ENCODE peak calls at places on chromosomes 16 and 17, in six cellular contexts. W, I, T, N, C and Q are unnamed samples.

GRCh38 chr16:52747196-52747595 is 200.3 kb upstream of the TOX3 start:
- DNase-seq in W (no peak), N (no peak), C (no peak), I (no peak), T (no peak), Q (no peak)

GRCh38 chr17:6755281-6755680 is 565 bp upstream of the XAF1 start:
- DNase-seq in N (peak; percentile 21), T (no peak), C (no peak), W (no peak), I (peak; percentile 69), Q (peak; percentile 61)

GRCh38 chr17:3693829-3694231 is 2.1 kb downstream of the P2RX5 start:
- DNase-seq in C (peak; percentile 48), N (no peak), I (no peak), T (no peak), W (no peak), Q (no peak)

GRCh38 chr17:80649672-80650338 is 105.2 kb downstream of the RPTOR start:
- DNase-seq in C (no peak), T (peak; percentile 53), I (peak; percentile 85), N (peak; percentile 55), W (peak; percentile 65), Q (no peak)

GRCh38 chr16:88004391-88004790 is 53.2 kb downstream of the BANP start:
- DNase-seq in C (no peak), W (no peak), I (no peak), T (no peak), N (no peak), Q (no peak)

GRCh38 chr17:74063439-74063838 is 140.0 kb upstream of the RPL38 start:
- DNase-seq in N (no peak), T (no peak), C (no peak), I (no peak), W (no peak), Q (no peak)

GRCh38 chr17:35170968-35171771 is 23.0 kb downstream of the SLC35G3 start:
- DNase-seq in T (peak; percentile 16), C (no peak), N (no peak), W (no peak), I (no peak), Q (no peak)

GRCh38 chr16:9151074-9151473 is 59.6 kb downstream of the HAPSTR1 start:
- DNase-seq in C (no peak), I (no peak), T (no peak), N (no peak), W (no peak), Q (no peak)

GRCh38 chr17:4900231-4901107 is 1.1 kb downstream of the C17orf107 start:
- DNase-seq in C (peak; percentile 82), T (no peak), N (no peak), W (no peak), I (no peak), Q (no peak)

GRCh38 chr17:64209356-64209941 is 53.6 kb downstream of the TEX2 start:
- DNase-seq in T (no peak), C (no peak), N (no peak), W (no peak), I (no peak), Q (no peak)

GRCh38 chr17:45284176-45285140 is 22.6 kb upstream of the SPATA32 start:
- DNase-seq in I (peak; percentile 65), C (no peak), N (no peak), T (peak; percentile 30), W (no peak), Q (no peak)

GRCh38 chr16:72112906-72113615 is 19.4 kb downstream of the DHX38 start:
- DNase-seq in W (no peak), N (no peak), C (no peak), I (no peak), T (no peak), Q (peak; percentile 8)

GRCh38 chr17:30565073-30565935 is 88.1 kb downstream of the GOSR1 start:
- DNase-seq in T (no peak), N (no peak), I (no peak), W (no peak), C (no peak), Q (no peak)

GRCh38 chr16:85507342-85507741 is 105.8 kb upstream of the GSE1 start:
- DNase-seq in C (no peak), I (no peak), N (no peak), T (no peak), W (no peak), Q (no peak)

GRCh38 chr16:49382916-49383315 is 9.3 kb downstream of the C16orf78 start:
- DNase-seq in T (no peak), I (no peak), W (no peak), C (no peak), N (no peak), Q (no peak)

GRCh38 chr16:79050063-79050462 is 550.5 kb downstream of the MAF start:
- DNase-seq in W (no peak), N (no peak), C (no peak), I (no peak), T (no peak), Q (no peak)

GRCh38 chr16:47461598-47462266 is 601 bp downstream of the PHKB start:
- DNase-seq in C (no peak), T (peak; percentile 39), N (no peak), I (peak; percentile 36), W (no peak), Q (no peak)

GRCh38 chr17:81683208-81683583 is 401 bp downstream of the ARL16 start:
- DNase-seq in I (no peak), W (no peak), T (no peak), C (no peak), N (no peak), Q (no peak)

GRCh38 chr17:75634376-75634740 is 1.1 kb downstream of the SMIM5 start:
- DNase-seq in I (no peak), W (no peak), C (no peak), T (no peak), N (no peak), Q (no peak)

GRCh38 chr17:5282639-5283217 is 644 bp downstream of the RABEP1 start:
- DNase-seq in I (peak; percentile 20), N (no peak), W (no peak), C (peak; percentile 61), T (peak; percentile 62), Q (peak; percentile 50)

GRCh38 chr17:77493238-77493812 is 352.6 kb downstream of the SEC14L1 start:
- DNase-seq in T (no peak), I (no peak), W (no peak), N (no peak), C (no peak), Q (no peak)

GRCh38 chr16:5022521-5022920 is 11.2 kb downstream of the NAGPA start:
- DNase-seq in C (no peak), T (no peak), N (no peak), I (no peak), W (no peak), Q (no peak)
- H3K4me3 ChIP-seq in C (no peak overlapping the region), T (no peak overlapping the region), N (no peak overlapping the region), I (no peak overlapping the region), W (no peak overlapping the region), Q (no peak overlapping the region)

GRCh38 chr16:28175715-28176114 is 36.0 kb downstream of the XPO6 start:
- DNase-seq in T (no peak), W (no peak), N (no peak), I (no peak), C (no peak), Q (no peak)

GRCh38 chr16:28180660-28181556 is 30.9 kb downstream of the XPO6 start:
- DNase-seq in T (no peak), W (no peak), N (no peak), C (no peak), I (no peak), Q (no peak)

GRCh38 chr16:28182183-28182582 is 29.6 kb downstream of the XPO6 start:
- DNase-seq in W (no peak), T (no peak), I (no peak), C (no peak), N (no peak), Q (no peak)

GRCh38 chr16:28181557-28181914 is 30.2 kb downstream of the XPO6 start:
- DNase-seq in N (peak; percentile 84), C (no peak), T (no peak), W (peak; percentile 10), I (peak; percentile 46), Q (no peak)

GRCh38 chr16:28179354-28179753 is 32.4 kb downstream of the XPO6 start:
- DNase-seq in I (no peak), N (no peak), T (no peak), W (no peak), C (no peak), Q (no peak)
- H3K36me3 ChIP-seq in I (no peaks in the 10 kb centered on the region), N (peaks cover 4% of the 10 kb centered on the region), T (peaks cover 55% of the 10 kb centered on the region), W (peaks cover 6% of the 10 kb centered on the region), C (no peaks in the 10 kb centered on the region), Q (no peaks in the 10 kb centered on the region)

DNA sequence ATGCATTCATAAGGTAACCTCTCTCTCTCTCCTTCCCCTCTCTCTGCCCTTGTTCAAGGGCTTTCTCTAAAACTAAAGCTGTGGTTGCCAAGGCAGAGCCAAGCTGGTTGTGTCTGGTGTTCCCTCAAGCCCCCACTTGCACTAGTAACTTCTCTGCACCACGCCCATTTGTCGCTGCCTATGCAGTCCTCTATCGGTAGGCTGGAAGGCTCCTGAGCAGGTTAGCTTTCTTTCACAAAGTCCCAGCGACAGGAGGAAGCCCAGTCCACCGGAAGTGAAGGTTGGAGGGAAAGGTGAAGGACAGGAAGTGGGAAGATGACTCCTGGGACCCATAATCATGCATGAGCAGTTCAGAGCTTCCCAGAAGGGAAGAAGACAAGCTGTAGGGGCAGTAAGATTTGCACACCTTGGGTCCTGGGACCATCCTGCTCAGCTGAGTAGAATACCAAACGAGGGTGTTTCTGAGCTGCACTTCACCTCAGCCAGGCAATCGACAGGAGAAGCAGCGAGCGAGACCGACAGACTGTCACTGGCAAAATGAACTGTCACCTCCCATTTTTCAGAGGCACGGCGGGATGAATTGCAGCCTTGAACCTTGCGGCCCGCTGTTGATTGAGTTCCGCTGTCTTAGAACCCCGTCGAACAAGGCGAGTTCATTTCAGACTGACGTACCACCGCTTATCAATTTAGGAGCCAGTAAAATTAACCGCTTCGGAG is 14.7 kb upstream of the SKAP1 start:
- DNase-seq in T (no peak), N (no peak), W (no peak), C (no peak), I (no peak), Q (no peak)
- H3K4me3 ChIP-seq in T (no peak overlapping the region), N (no peak overlapping the region), W (no peak overlapping the region), C (no peak overlapping the region), I (no peak overlapping the region), Q (peak overlapping the region; percentile 12)

GRCh38 chr17:67911038-67911782 is 85.1 kb downstream of the C17orf58 start:
- DNase-seq in N (no peak), T (no peak), W (no peak), C (no peak), I (no peak), Q (no peak)

GRCh38 chr17:67912656-67913055 is 83.6 kb downstream of the C17orf58 start:
- DNase-seq in N (no peak), I (no peak), W (no peak), C (no peak), T (no peak), Q (no peak)

DNA sequence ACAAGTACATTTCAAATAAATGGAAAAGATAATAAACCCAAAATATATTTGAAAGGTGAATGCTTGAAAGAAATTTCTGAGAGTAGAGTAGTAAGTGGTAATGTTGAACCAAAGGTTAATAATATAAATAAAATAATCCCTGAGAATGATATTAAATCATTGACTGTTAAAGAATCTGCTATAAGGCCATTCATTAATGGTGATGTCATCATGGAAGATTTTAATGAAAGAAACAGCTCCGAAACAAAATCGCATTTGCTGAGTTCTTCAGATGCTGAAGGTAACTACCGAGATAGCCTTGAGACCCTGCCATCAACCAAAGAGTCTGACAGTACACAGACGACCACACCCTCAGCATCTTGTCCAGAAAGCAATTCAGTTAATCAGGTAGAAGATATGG is 84.2 kb downstream of the C17orf58 start:
- DNase-seq in N (no peak), I (no peak), T (no peak), W (no peak), C (no peak), Q (no peak)
- H3K36me3 ChIP-seq in N (peaks cover 3% of the 10 kb centered on the region), I (peaks cover 5% of the 10 kb centered on the region), T (peaks cover 82% of the 10 kb centered on the region), W (peaks cover 18% of the 10 kb centered on the region), C (no peaks in the 10 kb centered on the region), Q (no peaks in the 10 kb centered on the region)